ENCODE peak calls at places on chromosomes 11 and 22, in nine cellular contexts. E is activated T-helper 1 cell treated with anti-CD3 and anti-CD28 coated beads, Interleukin-2, amount 50 U/mL, for 16 hours; L is GM04504; J is substantia nigra; R is CD4-positive, CD25-positive, alpha-beta regulatory T cell; M is HTR-8/SVneo; C is mesothelial cell of epicardium; W is mucosa of descending colon; O is caudate nucleus. T is an unnamed sample.

GRCh38 chr11:110988731-110989130 is 256.8 kb upstream of the POU2AF2 start:
- DNase-seq in E (no peak), C (no peak), J (no peak), L (no peak), M (no peak), O (no peak), W (no peak), R (no peak), T (no peak)

GRCh38 chr11:1757861-1758610 is 5.7 kb downstream of the CTSD start:
- DNase-seq in W (peak; percentile 55), M (no peak), R (peak; percentile 85), E (peak; percentile 28), L (no peak), J (peak; percentile 62), O (no peak), C (no peak), T (no peak)

GRCh38 chr11:20050048-20050447 is 110.2 kb downstream of the DBX1 start:
- DNase-seq in M (no peak), W (no peak), L (no peak), J (no peak), C (no peak), O (no peak), R (no peak), E (no peak), T (no peak)

GRCh38 chr11:6747097-6747662 is 24.6 kb downstream of the OR2AG2 start:
- DNase-seq in E (no peak), M (no peak), C (no peak), R (no peak), L (no peak), O (no peak), J (no peak), W (no peak), T (no peak)

GRCh38 chr11:81007046-81007445 is 1566.2 kb upstream of the TENM4 start:
- DNase-seq in M (peak; percentile 1), C (no peak), L (no peak), E (no peak), R (no peak), W (no peak), J (no peak), O (no peak), T (no peak)

GRCh38 chr22:32587449-32587848 is 112.8 kb downstream of the FBXO7 start:
- DNase-seq in W (no peak), O (no peak), C (no peak), R (no peak), M (no peak), L (no peak), E (no peak), J (no peak), T (no peak)

GRCh38 chr22:31926969-31927368 is 17.4 kb upstream of the YWHAH start:
- DNase-seq in L (no peak), J (no peak), C (no peak), W (no peak), R (no peak), E (no peak), M (no peak), O (peak; percentile 85), T (peak; percentile 83)

GRCh38 chr11:70590356-70590991 is 192.1 kb downstream of the CTTN start:
- DNase-seq in L (no peak), R (no peak), C (no peak), W (no peak), E (no peak), J (no peak), O (no peak), M (no peak), T (no peak)

GRCh38 chr11:58574851-58575250 is 805 bp downstream of the LPXN start:
- DNase-seq in J (no peak), M (no peak), E (no peak), R (no peak), W (no peak), O (no peak), L (peak; percentile 46), C (no peak), T (no peak)